ENCODE peak calls at places on chromosomes 7 and 10, in four cellular contexts. T, O, C and K are unnamed samples.

GRCh38 chr7:79778786-79779382 is 325.4 kb upstream of the MAGI2 start:
- DNase-seq in T (no peak), C (no peak), O (no peak), K (no peak)

GRCh38 chr7:152451356-152451755 is 15.6 kb upstream of the KMT2C start:
- DNase-seq in C (no peak), T (no peak), O (no peak), K (no peak)

GRCh38 chr10:133445268-133445732 is 8.4 kb upstream of the SCART1 start:
- DNase-seq in C (peak), T (no peak), O (no peak), K (no peak)

GRCh38 chr7:105849122-105849855 is 27.1 kb downstream of the ATXN7L1 start:
- DNase-seq in C (no peak), O (no peak), T (no peak), K (no peak)

GRCh38 chr10:124003070-124003419 is 90.4 kb downstream of the CHST15 start:
- DNase-seq in O (no peak), C (no peak), T (no peak), K (peak)

GRCh38 chr10:184911-185310 is 49.7 kb downstream of the ZMYND11 start:
- DNase-seq in O (no peak), T (no peak), C (no peak), K (no peak)

GRCh38 chr7:3067193-3067592 is 23.5 kb upstream of the CARD11 start:
- DNase-seq in C (no peak), O (peak), T (no peak), K (peak)

GRCh38 chr10:75399461-75400162 is 2.0 kb downstream of the ZNF503 start:
- DNase-seq in O (peak), C (peak), T (no peak), K (peak)

GRCh38 chr7:2245883-2246679 is 4.1 kb downstream of the NUDT1 start:
- DNase-seq in T (no peak), O (no peak), C (no peak), K (no peak)

GRCh38 chr7:123936388-123936787 is 11.3 kb downstream of the SPAM1 start:
- DNase-seq in C (no peak), O (no peak), T (no peak), K (no peak)

GRCh38 chr7:35718047-35718446 is 23.1 kb upstream of the HERPUD2 start:
- DNase-seq in T (no peak), C (no peak), O (no peak), K (no peak)

GRCh38 chr7:128811631-128812430 is 18.4 kb upstream of the FLNC start:
- DNase-seq in C (no peak), T (no peak), O (no peak), K (no peak)

GRCh38 chr10:133287832-133288500 is 11.3 kb upstream of the ADAM8 start:
- DNase-seq in O (no peak), T (no peak), C (no peak), K (no peak)

GRCh38 chr7:4797858-4798705 is 22.7 kb downstream of the AP5Z1 start:
- DNase-seq in T (no peak), C (no peak), O (peak), K (peak)

GRCh38 chr7:2355079-2356008 is 717 bp downstream of the EIF3B start:
- DNase-seq in O (peak), C (peak), T (no peak), K (no peak)

GRCh38 chr7:131210618-131211017 is 117.1 kb upstream of the MKLN1 start:
- DNase-seq in C (no peak), T (no peak), O (no peak), K (no peak)

GRCh38 chr10:73076361-73077183 is 20.1 kb downstream of the P4HA1 start:
- DNase-seq in T (no peak), O (no peak), C (peak), K (no peak)

GRCh38 chr7:80095545-80095944 is 39.1 kb upstream of the GNAI1 start:
- DNase-seq in T (no peak), C (no peak), O (no peak), K (no peak)

GRCh38 chr7:2638224-2638991 is 6.6 kb downstream of the TTYH3 start:
- DNase-seq in T (no peak), O (no peak), C (no peak), K (no peak)

GRCh38 chr7:20831451-20831850 is 44.8 kb upstream of the SP8 start:
- DNase-seq in C (no peak), O (no peak), T (no peak), K (no peak)

GRCh38 chr7:102050864-102051460 is 233.5 kb downstream of the CUX1 start:
- DNase-seq in C (no peak), T (no peak), O (no peak), K (no peak)

GRCh38 chr7:124720195-124720594 is 45.4 kb downstream of the GPR37 start:
- DNase-seq in O (no peak), T (no peak), C (no peak), K (no peak)

GRCh38 chr7:156558198-156558597 is 82.4 kb upstream of the RNF32 start:
- DNase-seq in T (no peak), C (peak), O (no peak), K (no peak)

GRCh38 chr7:102024769-102025391 is 207.5 kb downstream of the CUX1 start:
- DNase-seq in C (no peak), O (no peak), T (no peak), K (no peak)

GRCh38 chr7:84256481-84256880 is 61.9 kb upstream of the SEMA3A start:
- DNase-seq in C (no peak), O (no peak), T (no peak), K (no peak)
- TF ChIP-seq CTCF in C (no peak), O (no peak), T (no peak), K (no peak)

GRCh38 chr7:112452102-112452888 is 2.0 kb downstream of the IFRD1 start:
- DNase-seq in T (peak), O (peak), C (no peak), K (peak)
- TF ChIP-seq CTCF in T (no peak), O (peak), C (no peak), K (no peak)

GRCh38 chr10:33901166-33901565 is 566.7 kb upstream of the NRP1 start:
- DNase-seq in O (no peak), T (peak), C (no peak), K (no peak)
- TF ChIP-seq CTCF in O (no peak), T (no peak), C (no peak), K (no peak)

GRCh38 chr10:76626406-76626805 is 1011.2 kb downstream of the KCNMA1 start:
- DNase-seq in O (no peak), T (no peak), C (no peak), K (no peak)

GRCh38 chr10:76628801-76629200 is 1008.8 kb downstream of the KCNMA1 start:
- DNase-seq in T (no peak), O (no peak), C (no peak), K (no peak)

GRCh38 chr10:76631054-76631453 is 1006.6 kb downstream of the KCNMA1 start:
- DNase-seq in T (no peak), O (no peak), C (no peak), K (no peak)

DNA sequence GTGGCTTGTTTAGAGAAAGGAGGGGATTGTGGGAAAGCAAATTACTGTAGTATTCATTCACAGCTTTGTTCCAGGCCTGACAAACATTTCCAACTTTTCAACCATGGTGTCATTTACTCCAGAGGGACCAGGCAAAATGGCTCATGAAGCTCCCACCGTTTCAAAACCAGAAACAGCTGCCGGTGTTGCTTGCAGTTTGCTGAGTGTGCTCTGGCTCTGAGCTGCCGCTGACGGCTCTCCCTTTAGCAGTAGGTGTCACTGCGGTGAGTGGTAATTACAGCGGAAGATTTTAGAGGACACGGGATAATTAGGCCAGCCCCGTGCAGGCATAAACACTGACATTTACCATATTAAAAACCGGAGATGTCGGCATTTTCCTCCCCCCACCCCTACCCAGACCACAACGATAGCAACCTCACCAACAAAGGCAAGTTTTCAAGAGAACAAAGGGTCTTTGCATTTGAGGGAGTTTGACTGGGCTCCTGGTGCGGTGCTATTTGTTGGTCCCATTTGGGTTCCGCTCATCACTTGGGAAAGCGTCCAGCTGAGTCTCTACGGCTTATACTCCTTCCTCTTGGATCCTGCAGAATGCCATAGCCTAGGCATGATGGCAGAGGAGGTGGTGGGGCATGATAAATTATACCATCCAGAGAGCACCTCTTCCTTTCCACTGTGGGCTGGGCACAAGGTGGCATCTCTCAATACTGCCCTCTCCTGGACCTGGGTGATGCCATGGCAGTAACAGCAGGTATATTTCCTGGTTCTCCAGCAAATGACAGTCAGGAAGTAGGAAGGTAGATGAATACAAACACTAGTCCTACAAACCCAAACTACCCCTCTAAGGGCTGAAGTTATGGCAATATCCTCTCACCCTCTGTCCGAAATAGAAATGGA is 1005.2 kb downstream of the KCNMA1 start:
- DNase-seq in O (no peak), T (no peak), C (no peak), K (no peak)
- TF ChIP-seq CTCF in O (peak), T (no peak), C (no peak), K (peak)